ENCODE peak calls at places on chromosomes 13 and 19, in nine cellular contexts. U is endodermal cell; J is MV-4-11; R is WTC11; K is activated T-helper 1 cell treated with anti-CD3 and anti-CD28 coated beads, Interleukin-2, amount 50 U/mL, for 16 hours; H is iris pigment epithelial cell; Y is A549; X is stimulated activated CD8-positive, alpha-beta memory T cell treated with anti-CD3 and anti-CD28 coated beads, Interleukin-4, amount 100 ng/mL, for 24 hours; L is astrocyte of the spinal cord. B is an unnamed sample.

GRCh38 chr19:14091885-14092462 is 1.4 kb upstream of the SAMD1 start:
- DNase-seq in U (peak; percentile 68), J (no peak), R (peak; percentile 44), K (no peak), H (no peak), Y (no peak), X (no peak), L (no peak), B (no peak)

GRCh38 chr13:60009300-60010248 is 154.2 kb downstream of the DIAPH3 start:
- DNase-seq in U (no peak), J (no peak), R (no peak), K (no peak), H (no peak), Y (no peak), X (no peak), L (no peak), B (no peak)

GRCh38 chr13:78147905-78148304 is 229.3 kb upstream of the EDNRB start:
- DNase-seq in U (no peak), J (no peak), R (no peak), K (no peak), H (peak; percentile 65), Y (no peak), X (no peak), L (peak; percentile 78), B (no peak)

GRCh38 chr19:49615861-49616260 is 24.1 kb downstream of the RRAS start:
- DNase-seq in U (no peak), J (no peak), R (no peak), K (no peak), H (no peak), Y (no peak), X (no peak), L (no peak), B (no peak)

GRCh38 chr13:110600261-110600819 is 15.0 kb upstream of the NAXD start:
- DNase-seq in U (peak; percentile 43), J (peak; percentile 57), R (no peak), K (no peak), H (no peak), Y (no peak), X (no peak), L (no peak), B (no peak)

GRCh38 chr19:4909172-4909896 is at the start of gene UHRF1:
- DNase-seq in U (peak; percentile 77), J (peak; percentile 77), R (no peak), K (no peak), H (no peak), Y (no peak), X (peak; percentile 70), L (peak; percentile 32), B (no peak)

GRCh38 chr13:112931028-112931934 is 37.7 kb upstream of the MCF2L start:
- DNase-seq in U (peak; percentile 84), J (no peak), R (peak; percentile 50), K (no peak), H (peak; percentile 76), Y (peak; percentile 50), X (no peak), L (peak; percentile 14), B (no peak)

GRCh38 chr13:97695684-97696083 is 257.8 kb upstream of the IPO5 start:
- DNase-seq in U (no peak), J (no peak), R (no peak), K (no peak), H (no peak), Y (peak; percentile 3), X (no peak), L (no peak), B (no peak)

GRCh38 chr13:99434258-99434788 is 66.9 kb upstream of the TM9SF2 start:
- DNase-seq in U (peak; percentile 81), J (no peak), R (peak; percentile 53), K (peak; percentile 49), H (no peak), Y (no peak), X (peak; percentile 61), L (no peak), B (no peak)

GRCh38 chr19:21483589-21484170 is 21.7 kb upstream of the ZNF429 start:
- DNase-seq in U (peak; percentile 93), J (no peak), R (peak; percentile 86), K (no peak), H (peak; percentile 29), Y (no peak), X (peak; percentile 56), L (no peak), B (no peak)

GRCh38 chr13:75279834-75280369 is 202.1 kb downstream of the TBC1D4 start:
- DNase-seq in U (no peak), J (no peak), R (no peak), K (no peak), H (no peak), Y (no peak), X (no peak), L (no peak), B (no peak)

GRCh38 chr13:59658736-59659330 is 504.9 kb downstream of the DIAPH3 start:
- DNase-seq in U (no peak), J (no peak), R (no peak), K (no peak), H (no peak), Y (no peak), X (no peak), L (no peak), B (no peak)

GRCh38 chr19:3151563-3152430 is 16.0 kb downstream of the GNA15 start:
- DNase-seq in U (no peak), J (no peak), R (no peak), K (no peak), H (no peak), Y (no peak), X (no peak), L (no peak), B (no peak)

GRCh38 chr13:36959438-36960116 is 39.5 kb upstream of the SMAD9 start:
- DNase-seq in U (no peak), J (no peak), R (no peak), K (no peak), H (no peak), Y (no peak), X (no peak), L (no peak), B (no peak)

GRCh38 chr13:48223016-48223385 is 10.0 kb upstream of the ITM2B start:
- DNase-seq in U (no peak), J (peak; percentile 63), R (no peak), K (no peak), H (no peak), Y (no peak), X (no peak), L (no peak), B (no peak)

GRCh38 chr13:50580684-50581305 is 262.7 kb downstream of the DLEU7 start:
- DNase-seq in U (no peak), J (no peak), R (no peak), K (no peak), H (peak; percentile 89), Y (no peak), X (no peak), L (peak; percentile 80), B (no peak)

GRCh38 chr13:40187324-40187795 is 479.1 kb downstream of the FOXO1 start:
- DNase-seq in U (peak; percentile 69), J (no peak), R (no peak), K (peak; percentile 37), H (no peak), Y (no peak), X (no peak), L (no peak), B (no peak)

GRCh38 chr13:43877788-43878187 is 1.8 kb downstream of the CCDC122 start:
- DNase-seq in U (no peak), J (peak; percentile 49), R (no peak), K (no peak), H (no peak), Y (no peak), X (no peak), L (no peak), B (no peak)

GRCh38 chr13:106036870-106037269 is 498.6 kb downstream of the EFNB2 start:
- DNase-seq in U (peak; percentile 75), J (no peak), R (peak; percentile 24), K (no peak), H (no peak), Y (no peak), X (no peak), L (no peak), B (no peak)

GRCh38 chr19:55197531-55197930 is 11.8 kb downstream of the PTPRH start:
- DNase-seq in U (no peak), J (no peak), R (no peak), K (no peak), H (no peak), Y (no peak), X (no peak), L (no peak), B (no peak)

GRCh38 chr13:28044608-28045007 is 55.8 kb downstream of the FLT3 start:
- DNase-seq in U (no peak), J (no peak), R (no peak), K (no peak), H (peak; percentile 54), Y (no peak), X (no peak), L (no peak), B (no peak)

GRCh38 chr19:991174-991931 is 7.2 kb downstream of the WDR18 start:
- DNase-seq in U (peak; percentile 97), J (no peak), R (peak; percentile 91), K (no peak), H (peak; percentile 67), Y (no peak), X (peak; percentile 51), L (peak; percentile 42), B (no peak)

GRCh38 chr19:54620464-54620863 is 9.8 kb upstream of the LILRB1 start:
- DNase-seq in U (no peak), J (no peak), R (no peak), K (no peak), H (no peak), Y (no peak), X (no peak), L (no peak), B (no peak)

GRCh38 chr13:50156722-50157121 is 141.5 kb downstream of the KCNRG start:
- DNase-seq in U (no peak), J (no peak), R (no peak), K (no peak), H (peak; percentile 36), Y (no peak), X (no peak), L (peak; percentile 42), B (no peak)

GRCh38 chr13:26473571-26474230 is 83.8 kb upstream of the WASF3 start:
- DNase-seq in U (peak; percentile 43), J (no peak), R (no peak), K (no peak), H (no peak), Y (no peak), X (no peak), L (no peak), B (no peak)

GRCh38 chr13:100644328-100644727 is 30.3 kb downstream of the TMTC4 start:
- DNase-seq in U (no peak), J (no peak), R (no peak), K (no peak), H (no peak), Y (no peak), X (no peak), L (no peak), B (no peak)

GRCh38 chr19:3440082-3440481 is 40.2 kb downstream of the SMIM24 start:
- DNase-seq in U (peak; percentile 93), J (peak; percentile 40), R (peak; percentile 87), K (peak; percentile 23), H (no peak), Y (peak; percentile 63), X (peak; percentile 48), L (no peak), B (no peak)

GRCh38 chr13:51286135-51287002 is 53.1 kb upstream of the SERPINE3 start:
- DNase-seq in U (peak; percentile 96), J (peak; percentile 54), R (peak; percentile 89), K (peak; percentile 53), H (peak; percentile 62), Y (peak; percentile 31), X (peak; percentile 57), L (peak; percentile 67), B (peak; percentile 9)

GRCh38 chr13:97117388-97117910 is 104.7 kb upstream of the MBNL2 start:
- DNase-seq in U (no peak), J (no peak), R (no peak), K (no peak), H (no peak), Y (no peak), X (no peak), L (no peak), B (no peak)